ENCODE peak calls at places on chromosomes 12 and 14, in five cellular contexts. O is RKO; B is activated T-cell treated with anti-CD3 and anti-CD28 coated beads, Interleukin-2, amount 50 U/mL, for 72 hours; V is iPS-NIHi11; Q is GM10248. G is an unnamed sample.

GRCh38 chr12:31589582-31589895 is 1.4 kb downstream of the DENND5B start:
- DNase-seq in O (no peak), B (peak), V (no peak), Q (no peak), G (no peak)

GRCh38 chr14:22814945-22815713 is at the start of gene SLC7A7:
- DNase-seq in O (no peak), B (no peak), V (no peak), Q (no peak), G (no peak)

GRCh38 chr12:49706351-49707126 is 666 bp downstream of the FMNL3 start:
- DNase-seq in O (peak), B (peak), V (peak), Q (no peak), G (peak)

GRCh38 chr14:51321036-51321435 is 81.0 kb downstream of the TMX1 start:
- DNase-seq in O (no peak), B (no peak), V (no peak), Q (no peak), G (no peak)

GRCh38 chr12:111201036-111201435 is 167.9 kb downstream of the PHETA1 start:
- DNase-seq in O (no peak), B (no peak), V (peak), Q (no peak), G (no peak)

GRCh38 chr14:103232831-103233319 is 101.2 kb upstream of the EIF5 start:
- DNase-seq in O (no peak), B (no peak), V (peak), Q (peak), G (no peak)

GRCh38 chr14:74573421-74574091 is 38.5 kb downstream of the LTBP2 start:
- DNase-seq in O (no peak), B (no peak), V (peak), Q (no peak), G (no peak)

GRCh38 chr14:101241147-101241546 is 320.1 kb upstream of the DIO3 start:
- DNase-seq in O (no peak), B (no peak), V (no peak), Q (no peak), G (no peak)

GRCh38 chr14:74888164-74889158 is 6.7 kb downstream of the DLST start:
- DNase-seq in O (no peak), B (no peak), V (no peak), Q (no peak), G (peak)

GRCh38 chr12:102756564-102756963 is 160.5 kb downstream of the PAH start:
- DNase-seq in O (no peak), B (no peak), V (no peak), Q (no peak), G (no peak)

GRCh38 chr12:32178341-32179010 is 71.8 kb downstream of the BICD1 start:
- DNase-seq in O (no peak), B (no peak), V (no peak), Q (no peak), G (no peak)

GRCh38 chr12:65941388-65941787 is 117.1 kb downstream of the HMGA2 start:
- DNase-seq in O (peak), B (no peak), V (no peak), Q (no peak), G (peak)

GRCh38 chr12:105083551-105084105 is 630 bp downstream of the ALDH1L2 start:
- DNase-seq in O (no peak), B (peak), V (no peak), Q (no peak), G (peak)

GRCh38 chr14:95493976-95494375 is 22.5 kb downstream of the SYNE3 start:
- DNase-seq in O (no peak), B (no peak), V (no peak), Q (no peak), G (no peak)

GRCh38 chr12:124006582-124007170 is 33.7 kb downstream of the ZNF664 start:
- DNase-seq in O (no peak), B (peak), V (no peak), Q (peak), G (no peak)

GRCh38 chr12:78146365-78146772 is 315.7 kb downstream of the NAV3 start:
- DNase-seq in O (peak), B (no peak), V (peak), Q (peak), G (peak)

GRCh38 chr14:86799244-86799647 is 1193.7 kb downstream of the GALC start:
- DNase-seq in O (peak), B (no peak), V (no peak), Q (no peak), G (peak)

GRCh38 chr12:1808798-1809480 is 11.4 kb upstream of the LRTM2 start:
- DNase-seq in O (no peak), B (no peak), V (no peak), Q (no peak), G (no peak)

GRCh38 chr12:82650627-82651337 is 35.9 kb upstream of the TMTC2 start:
- DNase-seq in O (peak), B (no peak), V (peak), Q (peak), G (peak)

GRCh38 chr12:20946732-20947131 is 136.2 kb downstream of the SLCO1B3 start:
- DNase-seq in O (peak), B (peak), V (peak), Q (peak), G (peak)

GRCh38 chr14:50957296-50957695 is 13.0 kb upstream of the PYGL start:
- DNase-seq in O (no peak), B (no peak), V (no peak), Q (no peak), G (peak)

G was measured in ELR.